ENCODE peak calls at places on chromosomes 12 and 14, in nine cellular contexts. One of them, this sample, is unnamed.

GRCh38 chr14:101821528-101821927 is 60.0 kb downstream of the PPP2R5C start:
- DNase-seq in CD8-positive, alpha-beta memory T cell: peak; percentile 79
- DNase-seq in transverse colon: no peak
- DNase-seq in right atrium auricular region: no peak
- DNase-seq in heart right ventricle: no peak
- DNase-seq in adrenal gland: no peak
- DNase-seq in MG63: no peak
- DNase-seq in A549: no peak
- DNase-seq in CD4-positive, alpha-beta T cell: peak; percentile 48
- DNase-seq in this sample: no peak

GRCh38 chr12:113040722-113041168 is 15.8 kb upstream of the DTX1 start:
- DNase-seq in A549: peak; percentile 39
- DNase-seq in heart right ventricle: peak; percentile 69
- DNase-seq in MG63: peak; percentile 74
- DNase-seq in adrenal gland: peak; percentile 72
- DNase-seq in CD8-positive, alpha-beta memory T cell: no peak
- DNase-seq in CD4-positive, alpha-beta T cell: no peak
- DNase-seq in transverse colon: peak; percentile 41
- DNase-seq in right atrium auricular region: peak; percentile 95
- DNase-seq in this sample: no peak

GRCh38 chr12:46559311-46559710 is 186.7 kb upstream of the SLC38A2 start:
- DNase-seq in CD8-positive, alpha-beta memory T cell: no peak
- DNase-seq in transverse colon: no peak
- DNase-seq in MG63: no peak
- DNase-seq in A549: no peak
- DNase-seq in adrenal gland: no peak
- DNase-seq in heart right ventricle: no peak
- DNase-seq in right atrium auricular region: no peak
- DNase-seq in CD4-positive, alpha-beta T cell: no peak
- DNase-seq in this sample: no peak

GRCh38 chr12:94049718-94050117 is 98.7 kb upstream of the PLXNC1 start:
- DNase-seq in transverse colon: no peak
- DNase-seq in A549: no peak
- DNase-seq in MG63: no peak
- DNase-seq in heart right ventricle: no peak
- DNase-seq in CD8-positive, alpha-beta memory T cell: no peak
- DNase-seq in right atrium auricular region: no peak
- DNase-seq in CD4-positive, alpha-beta T cell: no peak
- DNase-seq in adrenal gland: no peak
- DNase-seq in this sample: peak; percentile 30

GRCh38 chr14:75334191-75335051 is 55.8 kb downstream of the FOS start:
- DNase-seq in CD8-positive, alpha-beta memory T cell: peak; percentile 79
- DNase-seq in MG63: no peak
- DNase-seq in A549: no peak
- DNase-seq in right atrium auricular region: peak; percentile 69
- DNase-seq in CD4-positive, alpha-beta T cell: peak; percentile 62
- DNase-seq in adrenal gland: peak; percentile 65
- DNase-seq in transverse colon: peak; percentile 53
- DNase-seq in heart right ventricle: peak; percentile 35
- DNase-seq in this sample: no peak

GRCh38 chr12:27500546-27500945 is 23.5 kb upstream of the PPFIBP1 start:
- DNase-seq in right atrium auricular region: no peak
- DNase-seq in transverse colon: no peak
- DNase-seq in A549: no peak
- DNase-seq in CD8-positive, alpha-beta memory T cell: no peak
- DNase-seq in CD4-positive, alpha-beta T cell: no peak
- DNase-seq in heart right ventricle: no peak
- DNase-seq in MG63: no peak
- DNase-seq in adrenal gland: no peak
- DNase-seq in this sample: no peak

GRCh38 chr14:59427653-59428578 is 37.3 kb downstream of the GPR135 start:
- DNase-seq in CD8-positive, alpha-beta memory T cell: no peak
- DNase-seq in heart right ventricle: peak; percentile 74
- DNase-seq in adrenal gland: peak; percentile 49
- DNase-seq in A549: no peak
- DNase-seq in MG63: no peak
- DNase-seq in transverse colon: no peak
- DNase-seq in CD4-positive, alpha-beta T cell: no peak
- DNase-seq in right atrium auricular region: peak; percentile 70
- DNase-seq in this sample: no peak

GRCh38 chr14:52848626-52849025 is 57.2 kb upstream of the GNPNAT1 start:
- DNase-seq in adrenal gland: no peak
- DNase-seq in right atrium auricular region: no peak
- DNase-seq in transverse colon: no peak
- DNase-seq in heart right ventricle: no peak
- DNase-seq in MG63: no peak
- DNase-seq in CD8-positive, alpha-beta memory T cell: no peak
- DNase-seq in A549: no peak
- DNase-seq in CD4-positive, alpha-beta T cell: no peak
- DNase-seq in this sample: no peak

GRCh38 chr12:70040141-70040540 is 203.1 kb upstream of the CNOT2 start:
- DNase-seq in CD4-positive, alpha-beta T cell: no peak
- DNase-seq in transverse colon: no peak
- DNase-seq in adrenal gland: no peak
- DNase-seq in MG63: no peak
- DNase-seq in right atrium auricular region: no peak
- DNase-seq in CD8-positive, alpha-beta memory T cell: no peak
- DNase-seq in A549: no peak
- DNase-seq in heart right ventricle: no peak
- DNase-seq in this sample: no peak

GRCh38 chr12:15334225-15334624 is 11.9 kb downstream of the PTPRO start:
- DNase-seq in A549: no peak
- DNase-seq in MG63: no peak
- DNase-seq in right atrium auricular region: no peak
- DNase-seq in transverse colon: no peak
- DNase-seq in CD4-positive, alpha-beta T cell: no peak
- DNase-seq in heart right ventricle: no peak
- DNase-seq in CD8-positive, alpha-beta memory T cell: no peak
- DNase-seq in adrenal gland: no peak
- DNase-seq in this sample: no peak

GRCh38 chr14:99348816-99349609 is 77.0 kb upstream of the BCL11B start:
- DNase-seq in MG63: no peak
- DNase-seq in adrenal gland: no peak
- DNase-seq in CD4-positive, alpha-beta T cell: no peak
- DNase-seq in heart right ventricle: no peak
- DNase-seq in transverse colon: no peak
- DNase-seq in CD8-positive, alpha-beta memory T cell: no peak
- DNase-seq in right atrium auricular region: no peak
- DNase-seq in A549: no peak
- DNase-seq in this sample: no peak

DNA sequence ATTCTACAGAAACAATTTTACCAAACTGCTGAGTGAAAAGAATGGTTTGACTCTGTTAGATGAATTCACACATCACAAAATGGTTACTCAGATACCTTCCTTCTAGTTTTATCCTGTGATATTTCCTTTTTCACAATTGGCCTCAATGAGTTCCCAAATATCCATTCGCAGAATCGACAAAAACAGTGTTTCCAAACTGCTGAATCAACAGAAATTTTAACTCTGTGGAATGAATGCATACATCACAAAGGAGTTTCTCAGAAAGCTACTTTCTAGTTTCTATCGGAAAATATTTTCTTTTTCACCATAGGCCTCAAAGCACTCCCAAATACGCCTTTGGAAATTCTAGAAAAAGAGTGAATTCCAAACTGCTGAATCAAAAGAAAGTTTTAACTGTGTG is 525.0 kb downstream of the ALG10 start:
- DNase-seq in right atrium auricular region: no peak
- DNase-seq in MG63: no peak
- DNase-seq in transverse colon: no peak
- DNase-seq in heart right ventricle: no peak
- DNase-seq in CD4-positive, alpha-beta T cell: no peak
- DNase-seq in adrenal gland: no peak
- DNase-seq in A549: no peak
- DNase-seq in CD8-positive, alpha-beta memory T cell: no peak
- DNase-seq in this sample: no peak
- H3K9me3 ChIP-seq in right atrium auricular region: peaks cover 94% of the 10 kb centered on the region
- H3K9me3 ChIP-seq in MG63: peaks cover 38% of the 10 kb centered on the region
- H3K9me3 ChIP-seq in transverse colon: peaks cover 87% of the 10 kb centered on the region
- H3K9me3 ChIP-seq in heart right ventricle: peaks cover 100% of the 10 kb centered on the region
- H3K9me3 ChIP-seq in CD4-positive, alpha-beta T cell: peaks cover 79% of the 10 kb centered on the region
- H3K9me3 ChIP-seq in adrenal gland: peaks cover 10% of the 10 kb centered on the region
- H3K9me3 ChIP-seq in A549: peaks cover 23% of the 10 kb centered on the region
- H3K9me3 ChIP-seq in CD8-positive, alpha-beta memory T cell: peaks cover 12% of the 10 kb centered on the region
- H3K9me3 ChIP-seq in this sample: peaks cover 49% of the 10 kb centered on the region

GRCh38 chr14:97618401-97618800 is 821.2 kb downstream of the VRK1 start:
- DNase-seq in adrenal gland: no peak
- DNase-seq in transverse colon: no peak
- DNase-seq in CD4-positive, alpha-beta T cell: no peak
- DNase-seq in A549: no peak
- DNase-seq in heart right ventricle: no peak
- DNase-seq in MG63: no peak
- DNase-seq in right atrium auricular region: no peak
- DNase-seq in CD8-positive, alpha-beta memory T cell: no peak
- DNase-seq in this sample: no peak
- H3K9me3 ChIP-seq in adrenal gland: peaks cover 9% of the 10 kb centered on the region
- H3K9me3 ChIP-seq in transverse colon: peaks cover 16% of the 10 kb centered on the region
- H3K9me3 ChIP-seq in CD4-positive, alpha-beta T cell: peaks cover 14% of the 10 kb centered on the region
- H3K9me3 ChIP-seq in A549: peaks cover 4% of the 10 kb centered on the region
- H3K9me3 ChIP-seq in heart right ventricle: peaks cover 20% of the 10 kb centered on the region
- H3K9me3 ChIP-seq in MG63: peaks cover 2% of the 10 kb centered on the region
- H3K9me3 ChIP-seq in right atrium auricular region: peaks cover 20% of the 10 kb centered on the region
- H3K9me3 ChIP-seq in CD8-positive, alpha-beta memory T cell: peaks cover 5% of the 10 kb centered on the region
- H3K9me3 ChIP-seq in this sample: peaks cover 24% of the 10 kb centered on the region

GRCh38 chr14:104280902-104281767 is 142.7 kb downstream of the KIF26A start:
- DNase-seq in CD8-positive, alpha-beta memory T cell: peak; percentile 34
- DNase-seq in CD4-positive, alpha-beta T cell: no peak
- DNase-seq in MG63: no peak
- DNase-seq in A549: no peak
- DNase-seq in heart right ventricle: no peak
- DNase-seq in adrenal gland: peak; percentile 16
- DNase-seq in transverse colon: no peak
- DNase-seq in right atrium auricular region: no peak
- DNase-seq in this sample: no peak
- H3K9me3 ChIP-seq in CD8-positive, alpha-beta memory T cell: no peaks in the 10 kb centered on the region
- H3K9me3 ChIP-seq in CD4-positive, alpha-beta T cell: no peaks in the 10 kb centered on the region
- H3K9me3 ChIP-seq in MG63: no peaks in the 10 kb centered on the region
- H3K9me3 ChIP-seq in A549: no peaks in the 10 kb centered on the region
- H3K9me3 ChIP-seq in heart right ventricle: no peaks in the 10 kb centered on the region
- H3K9me3 ChIP-seq in adrenal gland: no peaks in the 10 kb centered on the region
- H3K9me3 ChIP-seq in transverse colon: no peaks in the 10 kb centered on the region
- H3K9me3 ChIP-seq in right atrium auricular region: no peaks in the 10 kb centered on the region
- H3K9me3 ChIP-seq in this sample: no peaks in the 10 kb centered on the region

DNA sequence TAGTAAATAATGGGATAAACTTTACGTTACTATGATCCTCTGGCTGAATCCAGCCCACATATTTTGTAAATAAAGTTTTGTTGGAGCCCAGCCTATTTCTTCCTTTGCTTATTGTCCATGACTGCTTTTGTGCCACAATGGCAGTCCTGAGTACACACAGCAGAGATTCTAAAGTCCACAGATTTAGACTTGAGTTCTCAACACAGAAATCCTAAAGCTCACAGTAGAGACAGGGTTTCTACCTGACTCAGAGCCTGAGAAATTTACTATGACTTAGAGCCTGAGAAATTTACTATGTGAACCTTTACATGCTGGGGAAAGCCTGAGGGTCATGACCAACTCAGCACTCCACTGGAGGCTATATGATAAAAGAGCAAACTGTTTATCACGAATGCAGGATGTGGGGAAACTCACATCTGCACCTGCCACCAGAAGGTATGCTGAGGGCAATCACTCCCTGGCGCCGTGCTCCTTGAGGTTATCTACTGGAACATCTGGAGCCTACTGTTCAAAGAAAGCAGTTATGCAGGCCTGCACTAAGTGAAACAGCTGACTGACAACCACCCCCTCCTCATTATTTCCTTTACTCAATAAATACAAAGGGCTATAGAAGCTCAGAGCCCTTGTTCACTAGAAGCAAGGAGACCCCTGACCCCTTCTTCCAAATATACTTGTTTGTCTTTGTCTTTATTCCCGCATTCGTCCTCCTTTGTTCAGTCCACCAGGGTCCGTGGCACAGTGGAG is 52.6 kb upstream of the BICD1 start:
- DNase-seq in MG63: no peak
- DNase-seq in CD4-positive, alpha-beta T cell: no peak
- DNase-seq in right atrium auricular region: no peak
- DNase-seq in adrenal gland: no peak
- DNase-seq in transverse colon: no peak
- DNase-seq in heart right ventricle: no peak
- DNase-seq in A549: no peak
- DNase-seq in CD8-positive, alpha-beta memory T cell: no peak
- DNase-seq in this sample: peak; percentile 68
- H3K9me3 ChIP-seq in MG63: peaks cover 3% of the 10 kb centered on the region
- H3K9me3 ChIP-seq in CD4-positive, alpha-beta T cell: peaks cover 8% of the 10 kb centered on the region
- H3K9me3 ChIP-seq in right atrium auricular region: no peaks in the 10 kb centered on the region
- H3K9me3 ChIP-seq in adrenal gland: no peaks in the 10 kb centered on the region
- H3K9me3 ChIP-seq in transverse colon: no peaks in the 10 kb centered on the region
- H3K9me3 ChIP-seq in heart right ventricle: no peaks in the 10 kb centered on the region
- H3K9me3 ChIP-seq in A549: no peaks in the 10 kb centered on the region
- H3K9me3 ChIP-seq in CD8-positive, alpha-beta memory T cell: peaks cover 8% of the 10 kb centered on the region
- H3K9me3 ChIP-seq in this sample: peaks cover 24% of the 10 kb centered on the region

GRCh38 chr12:132948146-132949066 is 7.7 kb downstream of the ZNF605 start:
- DNase-seq in adrenal gland: no peak
- DNase-seq in CD4-positive, alpha-beta T cell: no peak
- DNase-seq in heart right ventricle: no peak
- DNase-seq in right atrium auricular region: no peak
- DNase-seq in CD8-positive, alpha-beta memory T cell: no peak
- DNase-seq in transverse colon: no peak
- DNase-seq in A549: no peak
- DNase-seq in MG63: no peak
- DNase-seq in this sample: no peak

GRCh38 chr12:132945806-132946506 is 10.2 kb downstream of the ZNF605 start:
- DNase-seq in transverse colon: no peak
- DNase-seq in A549: no peak
- DNase-seq in CD8-positive, alpha-beta memory T cell: no peak
- DNase-seq in CD4-positive, alpha-beta T cell: no peak
- DNase-seq in heart right ventricle: no peak
- DNase-seq in right atrium auricular region: no peak
- DNase-seq in MG63: no peak
- DNase-seq in adrenal gland: no peak
- DNase-seq in this sample: no peak

GRCh38 chr12:132949936-132950837 is 5.9 kb downstream of the ZNF605 start:
- DNase-seq in adrenal gland: no peak
- DNase-seq in CD4-positive, alpha-beta T cell: no peak
- DNase-seq in MG63: no peak
- DNase-seq in A549: no peak
- DNase-seq in right atrium auricular region: no peak
- DNase-seq in CD8-positive, alpha-beta memory T cell: no peak
- DNase-seq in heart right ventricle: no peak
- DNase-seq in transverse colon: no peak
- DNase-seq in this sample: no peak

GRCh38 chr12:132942611-132943010 is 13.5 kb downstream of the ZNF605 start:
- DNase-seq in MG63: no peak
- DNase-seq in CD8-positive, alpha-beta memory T cell: no peak
- DNase-seq in right atrium auricular region: no peak
- DNase-seq in transverse colon: no peak
- DNase-seq in A549: no peak
- DNase-seq in heart right ventricle: no peak
- DNase-seq in CD4-positive, alpha-beta T cell: no peak
- DNase-seq in adrenal gland: no peak
- DNase-seq in this sample: no peak

DNA sequence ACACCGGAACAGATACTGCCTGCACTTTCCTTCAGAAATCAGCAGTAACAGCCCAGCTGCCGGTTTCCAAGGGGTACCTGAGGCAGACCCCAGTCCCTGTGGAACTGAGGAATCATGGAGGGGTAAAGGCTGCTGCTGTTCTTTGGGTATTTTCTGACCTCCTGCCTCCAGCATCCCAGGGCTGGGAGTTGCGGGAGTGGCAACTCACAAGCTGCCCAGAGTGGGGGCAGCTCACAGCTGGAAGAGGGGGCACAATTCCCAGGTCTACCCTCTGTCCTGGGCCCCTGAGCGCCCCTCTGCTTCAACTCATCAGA is 9.6 kb downstream of the ZNF605 start:
- DNase-seq in adrenal gland: no peak
- DNase-seq in right atrium auricular region: no peak
- DNase-seq in CD4-positive, alpha-beta T cell: no peak
- DNase-seq in MG63: no peak
- DNase-seq in transverse colon: no peak
- DNase-seq in CD8-positive, alpha-beta memory T cell: no peak
- DNase-seq in heart right ventricle: no peak
- DNase-seq in A549: no peak
- DNase-seq in this sample: no peak
- H3K9me3 ChIP-seq in adrenal gland: no peaks in the 10 kb centered on the region
- H3K9me3 ChIP-seq in right atrium auricular region: peaks cover 75% of the 10 kb centered on the region
- H3K9me3 ChIP-seq in CD4-positive, alpha-beta T cell: peaks cover 51% of the 10 kb centered on the region
- H3K9me3 ChIP-seq in MG63: peaks cover 11% of the 10 kb centered on the region
- H3K9me3 ChIP-seq in transverse colon: peaks cover 84% of the 10 kb centered on the region
- H3K9me3 ChIP-seq in CD8-positive, alpha-beta memory T cell: peaks cover 4% of the 10 kb centered on the region
- H3K9me3 ChIP-seq in heart right ventricle: peaks cover 90% of the 10 kb centered on the region
- H3K9me3 ChIP-seq in A549: peaks cover 96% of the 10 kb centered on the region
- H3K9me3 ChIP-seq in this sample: peaks cover 79% of the 10 kb centered on the region

This sample was measured in DND-41.